ENCODE peak calls at places on chromosomes 1 and 21, in six cellular contexts. O is cardiac muscle cell, B is small intestine, V is testis, D is Peyer's patch, U is body of pancreas. F is an unnamed sample. For H3K4me1, the result is how much of the 10 kb centered on the place peaks cover.

GRCh38 chr21:22961248-22961647 is 1963.0 kb downstream of the NCAM2 start:
- DNase-seq in O (no peak), U (no peak), V (no peak), D (no peak), B (no peak), F (peak)

GRCh38 chr1:21212126-21212525 is 35.4 kb upstream of the EIF4G3 start:
- DNase-seq in D (no peak), B (no peak), U (no peak), V (no peak), O (no peak), F (no peak)

GRCh38 chr1:20194770-20195463 is 8.6 kb upstream of the PLA2G2C start:
- DNase-seq in D (peak), V (peak), B (peak), O (peak), U (peak), F (peak)

GRCh38 chr21:41316641-41317392 is at the start of gene FAM3B:
- DNase-seq in O (peak), D (peak), V (no peak), U (peak), B (peak), F (no peak)

GRCh38 chr1:156858959-156859522 is at the start of gene INSRR:
- DNase-seq in U (no peak), V (no peak), O (no peak), B (no peak), D (no peak), F (no peak)

GRCh38 chr1:66933887-66934700 is 9.3 kb downstream of the MIER1 start:
- DNase-seq in U (no peak), B (peak), V (no peak), O (no peak), D (no peak), F (peak)

GRCh38 chr1:18646091-18646775 is 15.6 kb downstream of the PAX7 start:
- DNase-seq in U (no peak), V (no peak), B (no peak), O (no peak), D (no peak), F (no peak)

GRCh38 chr1:200436436-200436835 is 26.6 kb upstream of the ZNF281 start:
- DNase-seq in O (no peak), B (no peak), V (no peak), D (no peak), U (no peak), F (no peak)

GRCh38 chr1:221279146-221279545 is 399.9 kb downstream of the HLX start:
- DNase-seq in B (no peak), V (no peak), D (no peak), O (no peak), U (no peak), F (no peak)

GRCh38 chr1:43799656-43800629 is 92.6 kb downstream of the ST3GAL3 start:
- DNase-seq in B (peak), U (no peak), O (no peak), V (no peak), D (no peak), F (peak)

GRCh38 chr1:188822248-188822647 is 1655.4 kb downstream of the BRINP3 start:
- DNase-seq in O (no peak), B (no peak), U (no peak), D (no peak), V (no peak), F (peak)

GRCh38 chr1:153532161-153532560 is 3.6 kb downstream of the S100A6 start:
- DNase-seq in B (peak), U (no peak), V (no peak), D (no peak), O (no peak), F (no peak)

GRCh38 chr1:192766876-192767275 is 42.0 kb upstream of the RGS2 start:
- DNase-seq in D (no peak), V (no peak), O (no peak), B (no peak), U (no peak), F (no peak)

GRCh38 chr1:229024528-229025119 is 246.3 kb upstream of the RAB4A start:
- DNase-seq in D (no peak), U (peak), O (no peak), V (peak), B (peak), F (peak)

DNA sequence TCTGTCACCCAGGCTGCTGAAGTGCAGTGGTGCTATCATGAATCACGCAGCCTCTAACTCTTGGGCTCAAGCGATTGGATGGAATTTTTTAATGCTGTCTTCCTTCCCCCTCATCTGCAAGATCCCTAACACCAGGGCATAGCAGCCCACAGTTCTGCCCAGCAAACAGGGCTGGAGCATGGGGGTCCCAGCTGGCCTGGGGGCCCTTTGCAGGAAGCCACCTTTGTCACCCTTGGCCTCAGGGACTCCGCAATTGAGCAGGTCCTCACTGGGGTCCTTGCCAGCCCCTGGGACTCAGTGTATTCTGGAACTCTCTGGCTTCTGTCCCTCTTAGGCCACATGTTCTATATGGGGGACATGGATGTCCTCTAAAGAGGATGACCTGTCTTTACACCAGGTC is 13.1 kb upstream of the EDN2 start:
- DNase-seq in B (no peak), V (no peak), D (no peak), U (no peak), O (no peak), F (no peak)
- H3K4me1 ChIP-seq in B (under half), V (under half), D (half or more), U (half or more), O (under half), F (under half)

GRCh38 chr21:43341349-43342163 is 85.4 kb downstream of the SIK1 start:
- DNase-seq in D (no peak), B (no peak), U (no peak), O (no peak), V (no peak), F (peak)
- H3K4me1 ChIP-seq in D (under half), B (under half), U (under half), O (under half), V (under half), F (under half)

GRCh38 chr1:8171751-8172464 is 145.8 kb upstream of the ERRFI1 start:
- DNase-seq in B (no peak), V (no peak), U (peak), D (no peak), O (no peak), F (no peak)
- H3K4me1 ChIP-seq in B (under half), V (under half), U (half or more), D (under half), O (under half), F (under half)

GRCh38 chr1:9238550-9238949 is 4.0 kb downstream of the H6PD start:
- DNase-seq in B (peak), U (no peak), D (no peak), V (no peak), O (no peak), F (no peak)
- H3K4me1 ChIP-seq in B (under half), U (half or more), D (half or more), V (half or more), O (under half), F (under half)

GRCh38 chr1:162302246-162302645 is 74.4 kb downstream of the SPATA46 start:
- DNase-seq in D (no peak), B (no peak), V (no peak), U (no peak), O (no peak), F (no peak)
- H3K4me1 ChIP-seq in D (under half), B (under half), V (under half), U (under half), O (under half), F (under half)

GRCh38 chr1:59428828-59429227 is 131.9 kb downstream of the FGGY start:
- DNase-seq in V (no peak), B (peak), O (no peak), D (no peak), U (no peak), F (no peak)

GRCh38 chr1:59431566-59432294 is 134.8 kb downstream of the FGGY start:
- DNase-seq in O (no peak), B (no peak), U (no peak), V (no peak), D (no peak), F (peak)

GRCh38 chr1:59427155-59427554 is 130.3 kb downstream of the FGGY start:
- DNase-seq in D (no peak), O (peak), B (no peak), U (no peak), V (no peak), F (peak)

GRCh38 chr1:59427784-59428183 is 130.9 kb downstream of the FGGY start:
- DNase-seq in V (no peak), D (no peak), B (no peak), O (no peak), U (no peak), F (no peak)

DNA sequence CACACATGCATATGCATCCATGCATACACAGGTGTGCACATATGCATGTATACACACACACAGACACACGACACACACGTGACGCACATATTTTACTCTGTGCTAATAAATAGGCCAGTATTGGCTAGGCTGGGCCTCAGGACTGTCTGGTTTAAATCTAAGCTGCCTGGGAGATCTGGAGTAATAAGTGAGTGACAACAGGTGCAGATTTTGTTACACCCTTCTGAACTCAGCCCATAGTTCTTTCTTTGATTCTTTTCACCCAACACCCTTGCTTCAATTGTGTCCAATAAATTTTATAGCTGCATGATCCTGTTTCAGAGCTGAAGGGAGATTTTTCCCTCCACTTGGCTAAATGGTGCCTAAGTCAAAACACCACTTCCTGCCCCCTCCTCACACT is 132.8 kb downstream of the FGGY start:
- DNase-seq in U (no peak), B (peak), O (no peak), D (no peak), V (no peak), F (peak)
- H3K4me1 ChIP-seq in U (under half), B (under half), O (under half), D (under half), V (under half), F (half or more)

DNA sequence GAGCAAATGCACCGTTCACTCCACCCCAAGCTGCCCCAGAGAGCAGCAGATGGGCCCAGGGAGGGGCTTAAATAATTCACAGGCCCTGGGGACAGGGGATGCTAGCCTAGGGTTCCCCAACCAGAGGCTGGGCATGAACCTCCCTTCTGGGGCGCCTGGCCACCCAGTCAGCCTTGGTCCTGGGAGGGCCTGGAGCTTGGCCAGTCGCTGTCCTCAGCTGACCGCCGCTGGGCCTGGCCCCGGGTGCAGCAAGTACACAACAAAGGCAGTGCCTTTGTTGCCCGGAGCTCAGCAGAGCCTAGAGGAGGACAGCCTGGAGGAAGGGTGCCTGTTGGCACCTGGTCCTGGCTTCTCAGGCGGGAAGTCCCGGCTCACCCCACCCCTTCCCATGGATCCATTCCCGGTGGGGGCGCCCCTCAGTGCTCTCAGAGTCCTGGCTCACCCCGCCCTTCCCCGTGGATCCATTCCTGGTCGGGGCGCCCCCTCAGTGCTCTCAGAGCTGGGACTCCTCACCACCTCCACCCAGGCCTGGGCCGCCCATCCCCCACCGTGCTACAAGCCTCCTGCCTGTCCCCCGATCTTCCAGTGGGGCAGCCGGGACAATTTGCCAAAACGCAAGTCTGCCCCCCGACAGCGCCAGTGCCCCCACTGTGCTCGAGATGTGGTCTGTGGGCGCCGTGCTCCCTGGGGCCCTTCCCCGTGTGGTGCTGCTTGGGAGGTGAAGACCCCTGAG is 23.3 kb upstream of the PLCH2 start:
- DNase-seq in O (no peak), V (peak), B (no peak), D (no peak), U (no peak), F (no peak)
- H3K4me1 ChIP-seq in O (under half), V (under half), B (under half), D (under half), U (under half), F (under half)

GRCh38 chr1:23895993-23896392 is 17.2 kb downstream of the CNR2 start:
- DNase-seq in D (no peak), O (no peak), U (no peak), V (no peak), B (peak), F (no peak)
- H3K4me1 ChIP-seq in D (under half), O (under half), U (under half), V (under half), B (under half), F (under half)

F was measured in SJCRH30.